ENCODE peak calls at places on chromosome 3, in nine cellular contexts. One of them, this sample, is unnamed.

GRCh38 chr3:49653636-49654035 is 20.5 kb upstream of the APEH start:
- DNase-seq in iris pigment epithelial cell: no peak
- DNase-seq in C1 segment of cervical spinal cord: no peak
- DNase-seq in HT1080: no peak
- DNase-seq in AG10803: no peak
- DNase-seq in stimulated activated CD8-positive, alpha-beta memory T cell treated with anti-CD3 and anti-CD28 coated beads, Interleukin-7, amount 100 ng/mL, for 24 hours: no peak
- DNase-seq in G401: no peak
- DNase-seq in NCI-H187: no peak
- DNase-seq in ELR: no peak
- DNase-seq in this sample: no peak

GRCh38 chr3:100556656-100557310 is 52.6 kb upstream of the ADGRG7 start:
- DNase-seq in iris pigment epithelial cell: peak
- DNase-seq in C1 segment of cervical spinal cord: no peak
- DNase-seq in HT1080: peak
- DNase-seq in AG10803: peak
- DNase-seq in stimulated activated CD8-positive, alpha-beta memory T cell treated with anti-CD3 and anti-CD28 coated beads, Interleukin-7, amount 100 ng/mL, for 24 hours: no peak
- DNase-seq in G401: no peak
- DNase-seq in NCI-H187: no peak
- DNase-seq in ELR: peak
- DNase-seq in this sample: no peak

GRCh38 chr3:140848675-140849074 is 93.0 kb upstream of the SLC25A36 start:
- DNase-seq in iris pigment epithelial cell: no peak
- DNase-seq in C1 segment of cervical spinal cord: no peak
- DNase-seq in HT1080: no peak
- DNase-seq in AG10803: no peak
- DNase-seq in stimulated activated CD8-positive, alpha-beta memory T cell treated with anti-CD3 and anti-CD28 coated beads, Interleukin-7, amount 100 ng/mL, for 24 hours: no peak
- DNase-seq in G401: no peak
- DNase-seq in NCI-H187: no peak
- DNase-seq in ELR: no peak
- DNase-seq in this sample: no peak

GRCh38 chr3:58207954-58208353 is 2.8 kb downstream of the DNASE1L3 start:
- DNase-seq in iris pigment epithelial cell: no peak
- DNase-seq in C1 segment of cervical spinal cord: no peak
- DNase-seq in HT1080: no peak
- DNase-seq in AG10803: no peak
- DNase-seq in stimulated activated CD8-positive, alpha-beta memory T cell treated with anti-CD3 and anti-CD28 coated beads, Interleukin-7, amount 100 ng/mL, for 24 hours: no peak
- DNase-seq in G401: no peak
- DNase-seq in NCI-H187: no peak
- DNase-seq in ELR: no peak
- DNase-seq in this sample: no peak

GRCh38 chr3:188697127-188697526 is 474.6 kb upstream of the TPRG1 start:
- DNase-seq in iris pigment epithelial cell: no peak
- DNase-seq in C1 segment of cervical spinal cord: no peak
- DNase-seq in HT1080: no peak
- DNase-seq in AG10803: no peak
- DNase-seq in stimulated activated CD8-positive, alpha-beta memory T cell treated with anti-CD3 and anti-CD28 coated beads, Interleukin-7, amount 100 ng/mL, for 24 hours: no peak
- DNase-seq in G401: no peak
- DNase-seq in NCI-H187: no peak
- DNase-seq in ELR: no peak
- DNase-seq in this sample: no peak

GRCh38 chr3:194189243-194189791 is 53.4 kb downstream of the HES1 start:
- DNase-seq in iris pigment epithelial cell: peak
- DNase-seq in C1 segment of cervical spinal cord: no peak
- DNase-seq in HT1080: no peak
- DNase-seq in AG10803: peak
- DNase-seq in stimulated activated CD8-positive, alpha-beta memory T cell treated with anti-CD3 and anti-CD28 coated beads, Interleukin-7, amount 100 ng/mL, for 24 hours: no peak
- DNase-seq in G401: no peak
- DNase-seq in NCI-H187: no peak
- DNase-seq in ELR: no peak
- DNase-seq in this sample: no peak

GRCh38 chr3:132290833-132291232 is 26.4 kb upstream of the ACP3 start:
- DNase-seq in iris pigment epithelial cell: peak
- DNase-seq in C1 segment of cervical spinal cord: no peak
- DNase-seq in HT1080: peak
- DNase-seq in AG10803: peak
- DNase-seq in stimulated activated CD8-positive, alpha-beta memory T cell treated with anti-CD3 and anti-CD28 coated beads, Interleukin-7, amount 100 ng/mL, for 24 hours: no peak
- DNase-seq in G401: no peak
- DNase-seq in NCI-H187: no peak
- DNase-seq in ELR: peak
- DNase-seq in this sample: no peak

GRCh38 chr3:25155696-25156471 is 272.2 kb upstream of the RARB start:
- DNase-seq in iris pigment epithelial cell: peak
- DNase-seq in C1 segment of cervical spinal cord: no peak
- DNase-seq in HT1080: no peak
- DNase-seq in AG10803: peak
- DNase-seq in stimulated activated CD8-positive, alpha-beta memory T cell treated with anti-CD3 and anti-CD28 coated beads, Interleukin-7, amount 100 ng/mL, for 24 hours: no peak
- DNase-seq in G401: no peak
- DNase-seq in NCI-H187: no peak
- DNase-seq in ELR: no peak
- DNase-seq in this sample: no peak

GRCh38 chr3:188152660-188153497 is 1.1 kb upstream of the LPP start:
- DNase-seq in iris pigment epithelial cell: peak
- DNase-seq in C1 segment of cervical spinal cord: peak
- DNase-seq in HT1080: no peak
- DNase-seq in AG10803: peak
- DNase-seq in stimulated activated CD8-positive, alpha-beta memory T cell treated with anti-CD3 and anti-CD28 coated beads, Interleukin-7, amount 100 ng/mL, for 24 hours: no peak
- DNase-seq in G401: peak
- DNase-seq in NCI-H187: no peak
- DNase-seq in ELR: peak
- DNase-seq in this sample: no peak

GRCh38 chr3:116579843-116580242 is 129.7 kb upstream of the TUSC7 start:
- DNase-seq in iris pigment epithelial cell: peak
- DNase-seq in C1 segment of cervical spinal cord: no peak
- DNase-seq in HT1080: no peak
- DNase-seq in AG10803: peak
- DNase-seq in stimulated activated CD8-positive, alpha-beta memory T cell treated with anti-CD3 and anti-CD28 coated beads, Interleukin-7, amount 100 ng/mL, for 24 hours: no peak
- DNase-seq in G401: no peak
- DNase-seq in NCI-H187: no peak
- DNase-seq in ELR: peak
- DNase-seq in this sample: no peak

GRCh38 chr3:192336286-192336685 is 391.1 kb downstream of the FGF12 start:
- DNase-seq in iris pigment epithelial cell: no peak
- DNase-seq in C1 segment of cervical spinal cord: no peak
- DNase-seq in HT1080: no peak
- DNase-seq in AG10803: no peak
- DNase-seq in stimulated activated CD8-positive, alpha-beta memory T cell treated with anti-CD3 and anti-CD28 coated beads, Interleukin-7, amount 100 ng/mL, for 24 hours: no peak
- DNase-seq in G401: no peak
- DNase-seq in NCI-H187: no peak
- DNase-seq in ELR: peak
- DNase-seq in this sample: no peak

GRCh38 chr3:39140341-39140971 is 12.9 kb downstream of the CSRNP1 start:
- DNase-seq in iris pigment epithelial cell: no peak
- DNase-seq in C1 segment of cervical spinal cord: no peak
- DNase-seq in HT1080: no peak
- DNase-seq in AG10803: no peak
- DNase-seq in stimulated activated CD8-positive, alpha-beta memory T cell treated with anti-CD3 and anti-CD28 coated beads, Interleukin-7, amount 100 ng/mL, for 24 hours: no peak
- DNase-seq in G401: no peak
- DNase-seq in NCI-H187: no peak
- DNase-seq in ELR: no peak
- DNase-seq in this sample: no peak

GRCh38 chr3:101531473-101532086 is 18.6 kb upstream of the SENP7 start:
- DNase-seq in iris pigment epithelial cell: no peak
- DNase-seq in C1 segment of cervical spinal cord: no peak
- DNase-seq in HT1080: peak
- DNase-seq in AG10803: no peak
- DNase-seq in stimulated activated CD8-positive, alpha-beta memory T cell treated with anti-CD3 and anti-CD28 coated beads, Interleukin-7, amount 100 ng/mL, for 24 hours: no peak
- DNase-seq in G401: no peak
- DNase-seq in NCI-H187: no peak
- DNase-seq in ELR: peak
- DNase-seq in this sample: no peak

GRCh38 chr3:45180051-45180450 is 33.9 kb upstream of the CDCP1 start:
- DNase-seq in iris pigment epithelial cell: peak
- DNase-seq in C1 segment of cervical spinal cord: no peak
- DNase-seq in HT1080: peak
- DNase-seq in AG10803: peak
- DNase-seq in stimulated activated CD8-positive, alpha-beta memory T cell treated with anti-CD3 and anti-CD28 coated beads, Interleukin-7, amount 100 ng/mL, for 24 hours: no peak
- DNase-seq in G401: no peak
- DNase-seq in NCI-H187: no peak
- DNase-seq in ELR: peak
- DNase-seq in this sample: no peak

GRCh38 chr3:8488877-8489865 is 12.5 kb upstream of the LMCD1 start:
- DNase-seq in iris pigment epithelial cell: peak
- DNase-seq in C1 segment of cervical spinal cord: no peak
- DNase-seq in HT1080: no peak
- DNase-seq in AG10803: peak
- DNase-seq in stimulated activated CD8-positive, alpha-beta memory T cell treated with anti-CD3 and anti-CD28 coated beads, Interleukin-7, amount 100 ng/mL, for 24 hours: no peak
- DNase-seq in G401: no peak
- DNase-seq in NCI-H187: no peak
- DNase-seq in ELR: no peak
- DNase-seq in this sample: no peak

GRCh38 chr3:37074178-37074577 is 80.9 kb downstream of the MLH1 start:
- DNase-seq in iris pigment epithelial cell: peak
- DNase-seq in C1 segment of cervical spinal cord: no peak
- DNase-seq in HT1080: peak
- DNase-seq in AG10803: peak
- DNase-seq in stimulated activated CD8-positive, alpha-beta memory T cell treated with anti-CD3 and anti-CD28 coated beads, Interleukin-7, amount 100 ng/mL, for 24 hours: no peak
- DNase-seq in G401: no peak
- DNase-seq in NCI-H187: no peak
- DNase-seq in ELR: peak
- DNase-seq in this sample: no peak

GRCh38 chr3:174342941-174343431 is 516.1 kb upstream of the NAALADL2 start:
- DNase-seq in iris pigment epithelial cell: no peak
- DNase-seq in C1 segment of cervical spinal cord: no peak
- DNase-seq in HT1080: no peak
- DNase-seq in AG10803: peak
- DNase-seq in stimulated activated CD8-positive, alpha-beta memory T cell treated with anti-CD3 and anti-CD28 coated beads, Interleukin-7, amount 100 ng/mL, for 24 hours: no peak
- DNase-seq in G401: peak
- DNase-seq in NCI-H187: no peak
- DNase-seq in ELR: no peak
- DNase-seq in this sample: no peak

GRCh38 chr3:151248772-151249366 is 29.5 kb downstream of the P2RY14 start:
- DNase-seq in iris pigment epithelial cell: no peak
- DNase-seq in C1 segment of cervical spinal cord: no peak
- DNase-seq in HT1080: no peak
- DNase-seq in AG10803: no peak
- DNase-seq in stimulated activated CD8-positive, alpha-beta memory T cell treated with anti-CD3 and anti-CD28 coated beads, Interleukin-7, amount 100 ng/mL, for 24 hours: no peak
- DNase-seq in G401: no peak
- DNase-seq in NCI-H187: no peak
- DNase-seq in ELR: no peak
- DNase-seq in this sample: no peak

GRCh38 chr3:140920029-140920428 is 21.6 kb upstream of the SLC25A36 start:
- DNase-seq in iris pigment epithelial cell: no peak
- DNase-seq in C1 segment of cervical spinal cord: no peak
- DNase-seq in HT1080: no peak
- DNase-seq in AG10803: no peak
- DNase-seq in stimulated activated CD8-positive, alpha-beta memory T cell treated with anti-CD3 and anti-CD28 coated beads, Interleukin-7, amount 100 ng/mL, for 24 hours: no peak
- DNase-seq in G401: no peak
- DNase-seq in NCI-H187: no peak
- DNase-seq in ELR: peak
- DNase-seq in this sample: no peak

GRCh38 chr3:196207833-196208607 is 3.2 kb downstream of the ZDHHC19 start:
- DNase-seq in iris pigment epithelial cell: peak
- DNase-seq in C1 segment of cervical spinal cord: no peak
- DNase-seq in HT1080: no peak
- DNase-seq in AG10803: no peak
- DNase-seq in stimulated activated CD8-positive, alpha-beta memory T cell treated with anti-CD3 and anti-CD28 coated beads, Interleukin-7, amount 100 ng/mL, for 24 hours: no peak
- DNase-seq in G401: no peak
- DNase-seq in NCI-H187: peak
- DNase-seq in ELR: peak
- DNase-seq in this sample: no peak

GRCh38 chr3:87287025-87287424 is 10.6 kb upstream of the POU1F1 start:
- DNase-seq in iris pigment epithelial cell: peak
- DNase-seq in C1 segment of cervical spinal cord: no peak
- DNase-seq in HT1080: peak
- DNase-seq in AG10803: no peak
- DNase-seq in stimulated activated CD8-positive, alpha-beta memory T cell treated with anti-CD3 and anti-CD28 coated beads, Interleukin-7, amount 100 ng/mL, for 24 hours: no peak
- DNase-seq in G401: no peak
- DNase-seq in NCI-H187: no peak
- DNase-seq in ELR: peak
- DNase-seq in this sample: no peak

GRCh38 chr3:72997421-72997961 is 880 bp downstream of the PPP4R2 start:
- DNase-seq in iris pigment epithelial cell: peak
- DNase-seq in C1 segment of cervical spinal cord: peak
- DNase-seq in HT1080: peak
- DNase-seq in AG10803: peak
- DNase-seq in stimulated activated CD8-positive, alpha-beta memory T cell treated with anti-CD3 and anti-CD28 coated beads, Interleukin-7, amount 100 ng/mL, for 24 hours: no peak
- DNase-seq in G401: peak
- DNase-seq in NCI-H187: no peak
- DNase-seq in ELR: peak
- DNase-seq in this sample: no peak

GRCh38 chr3:185976977-185977678 is 39.3 kb upstream of the TRA2B start:
- DNase-seq in iris pigment epithelial cell: peak
- DNase-seq in C1 segment of cervical spinal cord: peak
- DNase-seq in HT1080: peak
- DNase-seq in AG10803: peak
- DNase-seq in stimulated activated CD8-positive, alpha-beta memory T cell treated with anti-CD3 and anti-CD28 coated beads, Interleukin-7, amount 100 ng/mL, for 24 hours: peak
- DNase-seq in G401: peak
- DNase-seq in NCI-H187: no peak
- DNase-seq in ELR: peak
- DNase-seq in this sample: peak

GRCh38 chr3:2568073-2568671 is 469.5 kb downstream of the CNTN4 start:
- DNase-seq in iris pigment epithelial cell: no peak
- DNase-seq in C1 segment of cervical spinal cord: no peak
- DNase-seq in HT1080: no peak
- DNase-seq in AG10803: no peak
- DNase-seq in stimulated activated CD8-positive, alpha-beta memory T cell treated with anti-CD3 and anti-CD28 coated beads, Interleukin-7, amount 100 ng/mL, for 24 hours: no peak
- DNase-seq in G401: no peak
- DNase-seq in NCI-H187: no peak
- DNase-seq in ELR: no peak
- DNase-seq in this sample: no peak

GRCh38 chr3:127339016-127339415 is 51.2 kb upstream of the PRR20G start:
- DNase-seq in iris pigment epithelial cell: no peak
- DNase-seq in C1 segment of cervical spinal cord: no peak
- DNase-seq in HT1080: no peak
- DNase-seq in AG10803: no peak
- DNase-seq in stimulated activated CD8-positive, alpha-beta memory T cell treated with anti-CD3 and anti-CD28 coated beads, Interleukin-7, amount 100 ng/mL, for 24 hours: no peak
- DNase-seq in G401: no peak
- DNase-seq in NCI-H187: no peak
- DNase-seq in ELR: no peak
- DNase-seq in this sample: no peak

GRCh38 chr3:30007668-30008067 is 598.7 kb upstream of the TGFBR2 start:
- DNase-seq in iris pigment epithelial cell: peak
- DNase-seq in C1 segment of cervical spinal cord: no peak
- DNase-seq in HT1080: peak
- DNase-seq in AG10803: no peak
- DNase-seq in stimulated activated CD8-positive, alpha-beta memory T cell treated with anti-CD3 and anti-CD28 coated beads, Interleukin-7, amount 100 ng/mL, for 24 hours: no peak
- DNase-seq in G401: no peak
- DNase-seq in NCI-H187: no peak
- DNase-seq in ELR: peak
- DNase-seq in this sample: no peak

GRCh38 chr3:41318520-41318919 is 119.2 kb downstream of the CTNNB1 start:
- DNase-seq in iris pigment epithelial cell: no peak
- DNase-seq in C1 segment of cervical spinal cord: no peak
- DNase-seq in HT1080: peak
- DNase-seq in AG10803: peak
- DNase-seq in stimulated activated CD8-positive, alpha-beta memory T cell treated with anti-CD3 and anti-CD28 coated beads, Interleukin-7, amount 100 ng/mL, for 24 hours: no peak
- DNase-seq in G401: no peak
- DNase-seq in NCI-H187: no peak
- DNase-seq in ELR: peak
- DNase-seq in this sample: no peak

GRCh38 chr3:6417174-6417573 is 443.7 kb upstream of the GRM7 start:
- DNase-seq in iris pigment epithelial cell: no peak
- DNase-seq in C1 segment of cervical spinal cord: no peak
- DNase-seq in HT1080: no peak
- DNase-seq in AG10803: no peak
- DNase-seq in stimulated activated CD8-positive, alpha-beta memory T cell treated with anti-CD3 and anti-CD28 coated beads, Interleukin-7, amount 100 ng/mL, for 24 hours: no peak
- DNase-seq in G401: no peak
- DNase-seq in NCI-H187: no peak
- DNase-seq in ELR: no peak
- DNase-seq in this sample: no peak

GRCh38 chr3:17003457-17003856 is 118.7 kb downstream of the PLCL2 start:
- DNase-seq in iris pigment epithelial cell: no peak
- DNase-seq in C1 segment of cervical spinal cord: no peak
- DNase-seq in HT1080: no peak
- DNase-seq in AG10803: no peak
- DNase-seq in stimulated activated CD8-positive, alpha-beta memory T cell treated with anti-CD3 and anti-CD28 coated beads, Interleukin-7, amount 100 ng/mL, for 24 hours: no peak
- DNase-seq in G401: no peak
- DNase-seq in NCI-H187: no peak
- DNase-seq in ELR: no peak
- DNase-seq in this sample: no peak

GRCh38 chr3:47910777-47911440 is 105.3 kb downstream of the MAP4 start:
- DNase-seq in iris pigment epithelial cell: peak
- DNase-seq in C1 segment of cervical spinal cord: no peak
- DNase-seq in HT1080: peak
- DNase-seq in AG10803: peak
- DNase-seq in stimulated activated CD8-positive, alpha-beta memory T cell treated with anti-CD3 and anti-CD28 coated beads, Interleukin-7, amount 100 ng/mL, for 24 hours: no peak
- DNase-seq in G401: no peak
- DNase-seq in NCI-H187: no peak
- DNase-seq in ELR: peak
- DNase-seq in this sample: no peak

GRCh38 chr3:187197255-187197654 is at the start of gene RTP1:
- DNase-seq in iris pigment epithelial cell: no peak
- DNase-seq in C1 segment of cervical spinal cord: no peak
- DNase-seq in HT1080: no peak
- DNase-seq in AG10803: no peak
- DNase-seq in stimulated activated CD8-positive, alpha-beta memory T cell treated with anti-CD3 and anti-CD28 coated beads, Interleukin-7, amount 100 ng/mL, for 24 hours: no peak
- DNase-seq in G401: peak
- DNase-seq in NCI-H187: peak
- DNase-seq in ELR: no peak
- DNase-seq in this sample: no peak